ENCODE peak calls at places on chromosomes 3 and 15, in ten cellular contexts. T is uterus; E is body of pancreas; O is PC-3; D is AG04450; Z is tibial artery; I is K562; H is CD8-positive, alpha-beta T cell; S is psoas muscle; R is GM12864. N is an unnamed sample.

GRCh38 chr3:66797916-66798560 is 200.1 kb upstream of the KBTBD8 start:
- DNase-seq in T (peak), E (peak), O (no peak), D (peak), Z (peak), I (no peak), H (no peak), S (peak), R (no peak), N (no peak)

GRCh38 chr3:20482350-20482749 is 296.3 kb upstream of the SGO1 start:
- DNase-seq in T (no peak), E (no peak), O (no peak), D (no peak), Z (no peak), I (no peak), H (no peak), S (no peak), R (no peak), N (no peak)

GRCh38 chr3:151146071-151146730 is 56.8 kb downstream of the GPR171 start:
- DNase-seq in T (peak), E (peak), O (peak), D (peak), Z (peak), I (peak), H (peak), S (peak), R (no peak), N (peak)

GRCh38 chr15:54481819-54482218 is 503.6 kb downstream of the UNC13C start:
- DNase-seq in T (no peak), E (no peak), O (no peak), D (no peak), Z (no peak), I (no peak), H (no peak), S (no peak), R (no peak), N (no peak)

GRCh38 chr3:41489205-41489604 is 289.9 kb downstream of the CTNNB1 start:
- DNase-seq in T (no peak), E (no peak), O (no peak), D (no peak), Z (no peak), I (no peak), H (no peak), S (no peak), R (no peak), N (no peak)

GRCh38 chr3:63753567-63753966 is 65.5 kb upstream of the C3orf49 start:
- DNase-seq in T (no peak), E (no peak), O (peak), D (no peak), Z (no peak), I (peak), H (no peak), S (no peak), R (no peak), N (no peak)

GRCh38 chr3:125120370-125121122 is 64.7 kb upstream of the HEG1 start:
- DNase-seq in T (no peak), E (no peak), O (no peak), D (no peak), Z (no peak), I (no peak), H (no peak), S (no peak), R (no peak), N (no peak)

GRCh38 chr3:128875556-128876120 is 3.8 kb upstream of the ACAD9 start:
- DNase-seq in T (no peak), E (peak), O (peak), D (no peak), Z (no peak), I (peak), H (peak), S (peak), R (no peak), N (peak)

GRCh38 chr3:100637197-100637631 is 27.8 kb downstream of the ADGRG7 start:
- DNase-seq in T (no peak), E (no peak), O (no peak), D (no peak), Z (no peak), I (no peak), H (no peak), S (no peak), R (no peak), N (no peak)

GRCh38 chr3:123301331-123302184 is 99.8 kb downstream of the SEC22A start:
- DNase-seq in T (no peak), E (no peak), O (no peak), D (no peak), Z (no peak), I (no peak), H (no peak), S (peak), R (no peak), N (no peak)

GRCh38 chr3:177816667-177817208 is 619.5 kb upstream of the TBL1XR1 start:
- DNase-seq in T (no peak), E (peak), O (peak), D (no peak), Z (no peak), I (no peak), H (no peak), S (no peak), R (no peak), N (no peak)

GRCh38 chr3:28139288-28139687 is 102.1 kb upstream of the CMC1 start:
- DNase-seq in T (peak), E (peak), O (no peak), D (no peak), Z (peak), I (no peak), H (no peak), S (no peak), R (no peak), N (no peak)

GRCh38 chr3:157423337-157423736 is 13.3 kb upstream of the PTX3 start:
- DNase-seq in T (no peak), E (no peak), O (peak), D (no peak), Z (no peak), I (no peak), H (no peak), S (no peak), R (no peak), N (no peak)

GRCh38 chr3:37139567-37140052 is 34.8 kb downstream of the LRRFIP2 start:
- DNase-seq in T (no peak), E (no peak), O (no peak), D (no peak), Z (no peak), I (peak), H (no peak), S (no peak), R (no peak), N (peak)

GRCh38 chr15:32104061-32104980 is 74.0 kb downstream of the CHRNA7 start:
- DNase-seq in T (no peak), E (no peak), O (no peak), D (no peak), Z (no peak), I (no peak), H (no peak), S (no peak), R (no peak), N (no peak)

GRCh38 chr3:51916418-51916817 is 13.3 kb upstream of the IQCF1 start:
- DNase-seq in T (no peak), E (no peak), O (no peak), D (no peak), Z (no peak), I (no peak), H (no peak), S (no peak), R (no peak), N (no peak)

GRCh38 chr3:178159691-178160090 is 376.5 kb upstream of the KCNMB2 start:
- DNase-seq in T (no peak), E (no peak), O (no peak), D (no peak), Z (no peak), I (no peak), H (no peak), S (no peak), R (no peak), N (no peak)

GRCh38 chr15:39188314-39188713 is 392.6 kb upstream of the THBS1 start:
- DNase-seq in T (no peak), E (no peak), O (no peak), D (no peak), Z (no peak), I (no peak), H (no peak), S (no peak), R (no peak), N (no peak)

GRCh38 chr3:175346573-175347356 is 487.6 kb downstream of the NAALADL2 start:
- DNase-seq in T (peak), E (peak), O (peak), D (peak), Z (peak), I (no peak), H (no peak), S (peak), R (no peak), N (no peak)

GRCh38 chr3:193225726-193226125 is 15.3 kb upstream of the PLAAT1 start:
- DNase-seq in T (no peak), E (no peak), O (no peak), D (no peak), Z (no peak), I (no peak), H (no peak), S (no peak), R (no peak), N (no peak)

GRCh38 chr3:126438186-126438585 is 37.5 kb downstream of the ZXDC start:
- DNase-seq in T (peak), E (no peak), O (no peak), D (no peak), Z (no peak), I (no peak), H (no peak), S (no peak), R (no peak), N (no peak)

GRCh38 chr15:98648654-98649537 is 557 bp downstream of the IGF1R start:
- DNase-seq in T (peak), E (peak), O (peak), D (no peak), Z (no peak), I (peak), H (peak), S (peak), R (no peak), N (peak)

GRCh38 chr3:167114619-167115018 is 265.5 kb downstream of the ZBBX start:
- DNase-seq in T (no peak), E (no peak), O (no peak), D (no peak), Z (no peak), I (no peak), H (no peak), S (no peak), R (no peak), N (no peak)

GRCh38 chr3:70620956-70621355 is 308.5 kb upstream of the MDFIC2 start:
- DNase-seq in T (no peak), E (no peak), O (no peak), D (no peak), Z (no peak), I (no peak), H (no peak), S (no peak), R (no peak), N (no peak)

GRCh38 chr15:66570327-66570726 is 4.5 kb upstream of the LCTL start:
- DNase-seq in T (no peak), E (no peak), O (no peak), D (no peak), Z (no peak), I (no peak), H (no peak), S (no peak), R (no peak), N (no peak)

GRCh38 chr3:129645291-129645690 is 38.8 kb upstream of the PLXND1 start:
- DNase-seq in T (no peak), E (no peak), O (no peak), D (no peak), Z (no peak), I (no peak), H (no peak), S (no peak), R (no peak), N (no peak)

GRCh38 chr3:39211332-39212130 is 19.1 kb upstream of the XIRP1 start:
- DNase-seq in T (no peak), E (no peak), O (no peak), D (no peak), Z (no peak), I (no peak), H (no peak), S (no peak), R (no peak), N (no peak)

GRCh38 chr3:37713820-37714204 is 147.9 kb upstream of the CTDSPL start:
- DNase-seq in T (no peak), E (no peak), O (no peak), D (no peak), Z (no peak), I (no peak), H (no peak), S (no peak), R (no peak), N (no peak)

GRCh38 chr15:56568466-56569167 is 103.7 kb upstream of the MNS1 start:
- DNase-seq in T (no peak), E (no peak), O (no peak), D (no peak), Z (no peak), I (no peak), H (no peak), S (no peak), R (no peak), N (no peak)

GRCh38 chr15:89820651-89821611 is 6.3 kb upstream of the ANPEP start:
- DNase-seq in T (no peak), E (no peak), O (peak), D (no peak), Z (no peak), I (no peak), H (no peak), S (peak), R (no peak), N (no peak)

GRCh38 chr3:90102146-90102545 is 994.7 kb downstream of the EPHA3 start:
- DNase-seq in T (no peak), E (no peak), O (no peak), D (no peak), Z (no peak), I (no peak), H (no peak), S (no peak), R (no peak), N (no peak)

GRCh38 chr3:151816091-151816604 is 2.2 kb downstream of the AADAC start:
- DNase-seq in T (peak), E (peak), O (peak), D (peak), Z (no peak), I (peak), H (no peak), S (no peak), R (no peak), N (no peak)

GRCh38 chr3:151503074-151503473 is 42.2 kb upstream of the IGSF10 start:
- DNase-seq in T (no peak), E (no peak), O (no peak), D (no peak), Z (no peak), I (no peak), H (no peak), S (no peak), R (no peak), N (no peak)

DNA sequence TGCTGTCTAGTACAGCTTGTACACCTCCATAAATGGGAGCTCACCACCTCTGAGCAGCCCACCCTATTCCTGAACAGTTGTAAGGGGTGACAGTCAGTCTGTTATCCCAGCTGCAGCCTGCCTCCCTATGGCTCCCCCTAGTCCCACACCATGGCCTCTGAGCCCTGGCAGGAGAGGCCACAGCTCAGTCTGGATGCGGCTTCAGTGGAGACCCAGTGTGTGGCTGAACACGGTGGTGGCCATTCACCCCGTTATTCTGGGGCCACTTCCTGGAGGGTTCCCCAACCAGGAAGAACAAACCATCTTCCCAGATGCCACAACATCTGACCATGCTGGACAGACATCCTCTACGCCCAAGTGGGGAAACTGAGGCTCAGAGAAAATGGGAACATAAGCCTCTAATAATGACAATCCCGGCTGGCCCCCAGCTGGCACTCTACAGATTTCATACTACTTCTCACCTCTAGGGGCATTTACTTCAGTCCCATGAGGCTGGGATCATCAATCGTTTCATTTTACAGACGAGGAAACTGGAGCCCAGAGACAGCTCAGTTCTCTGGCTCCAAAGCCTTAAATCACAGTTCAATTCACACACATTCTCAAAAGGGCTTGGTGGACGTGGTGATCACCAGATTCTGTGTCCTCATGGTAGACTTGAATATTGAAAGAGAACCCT is 9.3 kb upstream of the GRIP2 start:
- DNase-seq in T (no peak), E (no peak), O (peak), D (no peak), Z (no peak), I (peak), H (no peak), S (peak), R (no peak), N (no peak)
- TF ChIP-seq CTCF in T (no peak), E (peak), O (peak), D (peak), Z (no peak), I (peak), H (no peak), S (no peak), R (peak), N (no peak)

DNA sequence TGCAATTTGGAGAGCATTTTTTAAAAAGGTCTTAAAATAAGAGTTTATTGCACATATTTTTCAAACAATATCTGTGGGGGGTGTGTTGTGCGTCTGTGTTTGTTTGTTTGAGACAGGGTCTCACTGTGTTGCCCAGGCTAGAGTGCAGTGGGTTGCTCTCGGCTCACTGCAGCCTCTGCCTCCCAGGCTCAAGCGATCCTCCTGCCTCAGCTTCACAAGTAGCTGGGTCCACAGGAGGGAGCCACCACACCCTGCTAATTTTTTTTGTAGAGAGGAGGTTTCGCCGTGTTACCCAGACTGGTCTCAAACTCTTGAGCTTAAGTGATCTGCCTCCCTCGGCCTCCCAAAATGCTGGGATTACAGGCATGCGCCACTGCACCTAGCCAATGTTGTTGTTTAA is 2.7 kb downstream of the MLF1 start:
- DNase-seq in T (no peak), E (no peak), O (peak), D (no peak), Z (no peak), I (peak), H (no peak), S (no peak), R (no peak), N (no peak)
- TF ChIP-seq CTCF in T (no peak), E (no peak), O (no peak), D (no peak), Z (no peak), I (peak), H (no peak), S (peak), R (no peak), N (no peak)

GRCh38 chr3:33132019-33132360 is 18.2 kb downstream of the CRTAP start:
- DNase-seq in T (no peak), E (no peak), O (no peak), D (no peak), Z (no peak), I (no peak), H (no peak), S (no peak), R (no peak), N (no peak)
- TF ChIP-seq CTCF in T (no peak), E (no peak), O (peak), D (no peak), Z (no peak), I (no peak), H (peak), S (no peak), R (no peak), N (no peak)

GRCh38 chr15:64149424-64150235 is 1.9 kb upstream of the SNX22 start:
- DNase-seq in T (no peak), E (no peak), O (peak), D (no peak), Z (no peak), I (peak), H (no peak), S (no peak), R (no peak), N (no peak)
- TF ChIP-seq CTCF in T (no peak), E (no peak), O (peak), D (no peak), Z (no peak), I (peak), H (no peak), S (no peak), R (peak), N (peak)

GRCh38 chr3:181454451-181455027 is 257.2 kb upstream of the SOX2 start:
- DNase-seq in T (no peak), E (no peak), O (no peak), D (no peak), Z (no peak), I (no peak), H (no peak), S (no peak), R (no peak), N (no peak)
- TF ChIP-seq CTCF in T (no peak), E (no peak), O (no peak), D (no peak), Z (no peak), I (no peak), H (no peak), S (no peak), R (no peak), N (no peak)

GRCh38 chr15:41894791-41895463 is 1.1 kb upstream of the SPTBN5 start:
- DNase-seq in T (peak), E (peak), O (peak), D (no peak), Z (peak), I (peak), H (peak), S (peak), R (peak), N (peak)
- TF ChIP-seq CTCF in T (no peak), E (peak), O (peak), D (no peak), Z (no peak), I (peak), H (no peak), S (no peak), R (peak), N (peak)

GRCh38 chr3:46461971-46462910 is 2.5 kb downstream of the LTF start:
- DNase-seq in T (no peak), E (no peak), O (peak), D (no peak), Z (no peak), I (peak), H (no peak), S (no peak), R (no peak), N (no peak)
- TF ChIP-seq CTCF in T (no peak), E (peak), O (peak), D (peak), Z (no peak), I (peak), H (no peak), S (no peak), R (no peak), N (no peak)

DNA sequence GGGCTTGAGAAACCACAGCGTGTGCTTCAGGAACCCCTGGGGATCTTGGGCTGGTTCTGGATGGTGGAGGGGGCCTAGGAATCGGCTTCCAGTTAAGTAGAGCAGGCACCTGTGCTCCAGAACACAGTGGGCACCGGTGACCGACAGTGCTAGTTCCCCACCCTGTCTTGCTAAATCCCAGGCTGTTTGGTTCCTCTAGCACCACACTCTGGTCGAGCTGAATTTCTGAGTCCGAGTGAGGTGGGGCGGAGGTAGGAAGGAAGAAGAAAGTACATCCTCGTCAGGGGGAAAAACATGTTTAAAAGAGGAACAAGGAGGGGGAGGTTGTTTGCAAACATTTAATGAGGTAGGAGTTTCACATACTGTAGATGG is 29.1 kb downstream of the SLC6A6 start:
- DNase-seq in T (no peak), E (no peak), O (no peak), D (no peak), Z (no peak), I (peak), H (no peak), S (no peak), R (peak), N (no peak)
- TF ChIP-seq CTCF in T (no peak), E (no peak), O (no peak), D (no peak), Z (no peak), I (peak), H (no peak), S (no peak), R (peak), N (peak)